ENCODE peak calls at places on chromosomes 3 and 15, in four cellular contexts. One of them, this sample, is unnamed.
A peak's percentile ranks its signal among the peaks of the same experiment; 100 is the strongest.

GRCh38 chr3:148797822-148798221 is 29.8 kb upstream of the CPB1 start:
- DNase-seq in cardiac fibroblast: no peak
- DNase-seq in A549: no peak
- DNase-seq in CD8-positive, alpha-beta T cell: no peak
- DNase-seq in this sample: no peak

GRCh38 chr15:67259375-67259774 is 4.8 kb downstream of the IQCH start:
- DNase-seq in cardiac fibroblast: no peak
- DNase-seq in A549: no peak
- DNase-seq in CD8-positive, alpha-beta T cell: no peak
- DNase-seq in this sample: no peak

GRCh38 chr3:129503387-129504010 is 24.9 kb upstream of the RHO start:
- DNase-seq in cardiac fibroblast: peak; percentile 32
- DNase-seq in A549: no peak
- DNase-seq in CD8-positive, alpha-beta T cell: no peak
- DNase-seq in this sample: no peak

GRCh38 chr15:40397688-40398412 is 7.7 kb upstream of the IVD start:
- DNase-seq in cardiac fibroblast: no peak
- DNase-seq in A549: no peak
- DNase-seq in CD8-positive, alpha-beta T cell: no peak
- DNase-seq in this sample: no peak

GRCh38 chr15:73959012-73959581 is 32.8 kb downstream of the LOXL1 start:
- DNase-seq in cardiac fibroblast: peak; percentile 31
- DNase-seq in A549: no peak
- DNase-seq in CD8-positive, alpha-beta T cell: no peak
- DNase-seq in this sample: no peak

GRCh38 chr15:63157891-63158431 is 684 bp upstream of the RPS27L start:
- DNase-seq in cardiac fibroblast: peak; percentile 86
- DNase-seq in A549: peak; percentile 87
- DNase-seq in CD8-positive, alpha-beta T cell: no peak
- DNase-seq in this sample: peak; percentile 50

GRCh38 chr3:30167511-30168135 is 438.8 kb upstream of the TGFBR2 start:
- DNase-seq in cardiac fibroblast: no peak
- DNase-seq in A549: no peak
- DNase-seq in CD8-positive, alpha-beta T cell: no peak
- DNase-seq in this sample: no peak

GRCh38 chr3:48039487-48040190 is 23.4 kb upstream of the MAP4 start:
- DNase-seq in cardiac fibroblast: peak; percentile 89
- DNase-seq in A549: peak; percentile 9
- DNase-seq in CD8-positive, alpha-beta T cell: no peak
- DNase-seq in this sample: no peak

GRCh38 chr15:98599911-98600685 is 48.2 kb upstream of the IGF1R start:
- DNase-seq in cardiac fibroblast: peak; percentile 65
- DNase-seq in A549: no peak
- DNase-seq in CD8-positive, alpha-beta T cell: peak; percentile 59
- DNase-seq in this sample: no peak

GRCh38 chr15:26235148-26235769 is 372.1 kb upstream of the ATP10A start:
- DNase-seq in cardiac fibroblast: no peak
- DNase-seq in A549: no peak
- DNase-seq in CD8-positive, alpha-beta T cell: no peak
- DNase-seq in this sample: no peak

GRCh38 chr15:74235962-74236361 is at the start of gene CCDC33:
- DNase-seq in cardiac fibroblast: no peak
- DNase-seq in A549: no peak
- DNase-seq in CD8-positive, alpha-beta T cell: no peak
- DNase-seq in this sample: no peak

GRCh38 chr3:12833226-12834161 is 7.9 kb downstream of the RPL32 start:
- DNase-seq in cardiac fibroblast: no peak
- DNase-seq in A549: no peak
- DNase-seq in CD8-positive, alpha-beta T cell: no peak
- DNase-seq in this sample: no peak

GRCh38 chr3:113696658-113697191 is 283 bp upstream of the USF3 start:
- DNase-seq in cardiac fibroblast: peak; percentile 100
- DNase-seq in A549: peak; percentile 99
- DNase-seq in CD8-positive, alpha-beta T cell: peak; percentile 99
- DNase-seq in this sample: peak; percentile 96

GRCh38 chr3:171156455-171157005 is 130.0 kb upstream of the SLC2A2 start:
- DNase-seq in cardiac fibroblast: no peak
- DNase-seq in A549: no peak
- DNase-seq in CD8-positive, alpha-beta T cell: no peak
- DNase-seq in this sample: no peak

GRCh38 chr3:172550347-172550943 is 27.2 kb upstream of the TNFSF10 start:
- DNase-seq in cardiac fibroblast: peak; percentile 88
- DNase-seq in A549: peak; percentile 15
- DNase-seq in CD8-positive, alpha-beta T cell: no peak
- DNase-seq in this sample: no peak

GRCh38 chr3:174332413-174332812 is 526.7 kb upstream of the NAALADL2 start:
- DNase-seq in cardiac fibroblast: no peak
- DNase-seq in A549: no peak
- DNase-seq in CD8-positive, alpha-beta T cell: no peak
- DNase-seq in this sample: no peak

GRCh38 chr3:154765241-154765640 is 314.9 kb upstream of the MME start:
- DNase-seq in cardiac fibroblast: no peak
- DNase-seq in A549: no peak
- DNase-seq in CD8-positive, alpha-beta T cell: no peak
- DNase-seq in this sample: no peak

GRCh38 chr3:9786825-9787654 is 5.2 kb downstream of the TADA3 start:
- DNase-seq in cardiac fibroblast: no peak
- DNase-seq in A549: no peak
- DNase-seq in CD8-positive, alpha-beta T cell: no peak
- DNase-seq in this sample: no peak

GRCh38 chr3:196533260-196533681 is 18.1 kb upstream of the SMCO1 start:
- DNase-seq in cardiac fibroblast: no peak
- DNase-seq in A549: no peak
- DNase-seq in CD8-positive, alpha-beta T cell: no peak
- DNase-seq in this sample: no peak

GRCh38 chr3:160929595-160929994 is 173.6 kb downstream of the PPM1L start:
- DNase-seq in cardiac fibroblast: no peak
- DNase-seq in A549: no peak
- DNase-seq in CD8-positive, alpha-beta T cell: no peak
- DNase-seq in this sample: no peak

GRCh38 chr3:155948476-155948875 is 78.0 kb downstream of the GMPS start:
- DNase-seq in cardiac fibroblast: peak; percentile 64
- DNase-seq in A549: no peak
- DNase-seq in CD8-positive, alpha-beta T cell: no peak
- DNase-seq in this sample: no peak

GRCh38 chr15:65184305-65184943 is 718 bp downstream of the CLPX start:
- DNase-seq in cardiac fibroblast: peak; percentile 65
- DNase-seq in A549: peak; percentile 73
- DNase-seq in CD8-positive, alpha-beta T cell: peak; percentile 59
- DNase-seq in this sample: peak; percentile 40

GRCh38 chr3:30934208-30934550 is 39.7 kb upstream of the GADL1 start:
- DNase-seq in cardiac fibroblast: peak; percentile 79
- DNase-seq in A549: peak; percentile 14
- DNase-seq in CD8-positive, alpha-beta T cell: no peak
- DNase-seq in this sample: no peak

GRCh38 chr3:20055020-20055775 is 15.0 kb downstream of the KAT2B start:
- DNase-seq in cardiac fibroblast: no peak
- DNase-seq in A549: no peak
- DNase-seq in CD8-positive, alpha-beta T cell: no peak
- DNase-seq in this sample: no peak

GRCh38 chr3:149688122-149688757 is 30.4 kb upstream of the WWTR1 start:
- DNase-seq in cardiac fibroblast: no peak
- DNase-seq in A549: no peak
- DNase-seq in CD8-positive, alpha-beta T cell: no peak
- DNase-seq in this sample: no peak

GRCh38 chr15:58551084-58551763 is 119.4 kb downstream of the LIPC start:
- DNase-seq in cardiac fibroblast: no peak
- DNase-seq in A549: no peak
- DNase-seq in CD8-positive, alpha-beta T cell: no peak
- DNase-seq in this sample: no peak

GRCh38 chr3:133488785-133489367 is 84.6 kb upstream of the CDV3 start:
- DNase-seq in cardiac fibroblast: peak; percentile 67
- DNase-seq in A549: no peak
- DNase-seq in CD8-positive, alpha-beta T cell: no peak
- DNase-seq in this sample: no peak

GRCh38 chr3:133492159-133492860 is 81.2 kb upstream of the CDV3 start:
- DNase-seq in cardiac fibroblast: no peak
- DNase-seq in A549: no peak
- DNase-seq in CD8-positive, alpha-beta T cell: peak; percentile 53
- DNase-seq in this sample: no peak

GRCh38 chr3:133491481-133492059 is 81.9 kb upstream of the CDV3 start:
- DNase-seq in cardiac fibroblast: no peak
- DNase-seq in A549: no peak
- DNase-seq in CD8-positive, alpha-beta T cell: no peak
- DNase-seq in this sample: no peak

GRCh38 chr3:133489466-133490085 is 83.9 kb upstream of the CDV3 start:
- DNase-seq in cardiac fibroblast: peak; percentile 42
- DNase-seq in A549: no peak
- DNase-seq in CD8-positive, alpha-beta T cell: no peak
- DNase-seq in this sample: no peak

DNA sequence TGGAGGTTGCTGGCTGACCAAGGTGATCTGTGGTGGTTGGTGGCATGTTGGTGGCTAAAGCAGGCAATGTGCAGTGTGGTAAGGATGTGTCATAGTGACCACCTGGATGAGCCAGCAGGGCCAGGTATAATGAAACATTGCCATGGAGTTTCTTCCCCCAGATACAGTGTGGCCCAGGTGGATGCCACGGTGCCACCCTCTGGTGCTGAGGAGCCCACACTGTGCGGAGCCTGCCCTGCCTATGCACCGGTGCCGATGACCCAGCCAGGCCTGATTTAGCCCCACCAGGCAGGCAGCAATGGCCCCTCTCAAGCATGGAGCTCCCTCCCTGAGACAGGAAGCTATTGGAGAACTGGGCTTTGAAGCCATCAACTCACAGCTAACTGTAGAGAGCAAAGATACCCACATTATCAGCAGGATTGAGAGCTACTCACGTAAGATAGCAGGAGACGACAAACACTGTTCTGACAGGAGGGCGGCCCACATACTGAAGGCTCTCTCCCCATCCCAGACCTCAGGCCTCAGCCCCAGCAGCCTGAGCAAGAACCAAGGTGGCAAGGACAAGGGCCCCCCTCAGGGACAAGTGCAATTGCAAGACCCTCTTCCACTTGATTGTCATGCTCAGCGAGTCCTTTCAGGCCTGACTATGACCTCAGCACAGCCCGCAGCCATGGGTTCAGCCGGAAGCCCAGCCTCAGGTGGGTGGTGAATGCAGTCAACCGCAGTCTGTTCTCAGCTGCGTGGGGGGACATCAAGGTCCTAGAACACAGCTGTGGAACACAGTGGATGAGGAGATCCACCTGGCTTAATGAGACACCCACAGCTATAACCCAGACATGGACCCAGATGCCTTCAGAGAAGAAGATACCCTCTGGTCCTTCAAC is 82.8 kb upstream of the CDV3 start:
- DNase-seq in cardiac fibroblast: no peak
- DNase-seq in A549: no peak
- DNase-seq in CD8-positive, alpha-beta T cell: peak; percentile 80
- DNase-seq in this sample: no peak
- TF ChIP-seq CTCF in cardiac fibroblast: no peak
- TF ChIP-seq CTCF in A549: no peak
- TF ChIP-seq CTCF in CD8-positive, alpha-beta T cell: no peak
- TF ChIP-seq CTCF in this sample: no peak

GRCh38 chr3:133824961-133825485 is 19.4 kb downstream of the SRPRB start:
- DNase-seq in cardiac fibroblast: no peak
- DNase-seq in A549: no peak
- DNase-seq in CD8-positive, alpha-beta T cell: no peak
- DNase-seq in this sample: no peak

GRCh38 chr3:133825969-133826727 is 20.5 kb downstream of the SRPRB start:
- DNase-seq in cardiac fibroblast: no peak
- DNase-seq in A549: no peak
- DNase-seq in CD8-positive, alpha-beta T cell: no peak
- DNase-seq in this sample: no peak

GRCh38 chr3:133820129-133820528 is 14.5 kb downstream of the SRPRB start:
- DNase-seq in cardiac fibroblast: no peak
- DNase-seq in A549: no peak
- DNase-seq in CD8-positive, alpha-beta T cell: no peak
- DNase-seq in this sample: no peak

GRCh38 chr3:133820889-133821675 is 15.5 kb downstream of the SRPRB start:
- DNase-seq in cardiac fibroblast: no peak
- DNase-seq in A549: no peak
- DNase-seq in CD8-positive, alpha-beta T cell: no peak
- DNase-seq in this sample: no peak

GRCh38 chr3:133821767-133822638 is 16.4 kb downstream of the SRPRB start:
- DNase-seq in cardiac fibroblast: peak; percentile 67
- DNase-seq in A549: no peak
- DNase-seq in CD8-positive, alpha-beta T cell: no peak
- DNase-seq in this sample: no peak
- TF ChIP-seq CTCF in cardiac fibroblast: no peak
- TF ChIP-seq CTCF in A549: no peak
- TF ChIP-seq CTCF in CD8-positive, alpha-beta T cell: no peak
- TF ChIP-seq CTCF in this sample: no peak

GRCh38 chr3:27228805-27229204 is 140.4 kb downstream of the NEK10 start:
- DNase-seq in cardiac fibroblast: no peak
- DNase-seq in A549: no peak
- DNase-seq in CD8-positive, alpha-beta T cell: no peak
- DNase-seq in this sample: no peak
- TF ChIP-seq CTCF in cardiac fibroblast: no peak
- TF ChIP-seq CTCF in A549: no peak
- TF ChIP-seq CTCF in CD8-positive, alpha-beta T cell: no peak
- TF ChIP-seq CTCF in this sample: peak; percentile 23

GRCh38 chr15:93017521-93017920 is 71.5 kb downstream of the RGMA start:
- DNase-seq in cardiac fibroblast: no peak
- DNase-seq in A549: no peak
- DNase-seq in CD8-positive, alpha-beta T cell: no peak
- DNase-seq in this sample: no peak

GRCh38 chr15:93019971-93020370 is 69.0 kb downstream of the RGMA start:
- DNase-seq in cardiac fibroblast: no peak
- DNase-seq in A549: no peak
- DNase-seq in CD8-positive, alpha-beta T cell: no peak
- DNase-seq in this sample: no peak

GRCh38 chr15:93020976-93021772 is 67.8 kb downstream of the RGMA start:
- DNase-seq in cardiac fibroblast: no peak
- DNase-seq in A549: no peak
- DNase-seq in CD8-positive, alpha-beta T cell: no peak
- DNase-seq in this sample: no peak

GRCh38 chr15:93019091-93019490 is 69.9 kb downstream of the RGMA start:
- DNase-seq in cardiac fibroblast: no peak
- DNase-seq in A549: no peak
- DNase-seq in CD8-positive, alpha-beta T cell: no peak
- DNase-seq in this sample: no peak

GRCh38 chr15:93018574-93018973 is 70.4 kb downstream of the RGMA start:
- DNase-seq in cardiac fibroblast: peak; percentile 16
- DNase-seq in A549: no peak
- DNase-seq in CD8-positive, alpha-beta T cell: no peak
- DNase-seq in this sample: no peak
- TF ChIP-seq CTCF in cardiac fibroblast: peak; percentile 15
- TF ChIP-seq CTCF in A549: peak; percentile 38
- TF ChIP-seq CTCF in CD8-positive, alpha-beta T cell: no peak
- TF ChIP-seq CTCF in this sample: peak; percentile 35

GRCh38 chr3:50297384-50297775 is 1.8 kb downstream of the HYAL3 start:
- DNase-seq in cardiac fibroblast: no peak
- DNase-seq in A549: no peak
- DNase-seq in CD8-positive, alpha-beta T cell: no peak
- DNase-seq in this sample: no peak
- TF ChIP-seq CTCF in cardiac fibroblast: no peak
- TF ChIP-seq CTCF in A549: no peak
- TF ChIP-seq CTCF in CD8-positive, alpha-beta T cell: no peak
- TF ChIP-seq CTCF in this sample: no peak

GRCh38 chr15:78315686-78316085 is 16.3 kb upstream of the SKIC8 start:
- DNase-seq in cardiac fibroblast: no peak
- DNase-seq in A549: no peak
- DNase-seq in CD8-positive, alpha-beta T cell: no peak
- DNase-seq in this sample: peak; percentile 49
- TF ChIP-seq CTCF in cardiac fibroblast: peak; percentile 29
- TF ChIP-seq CTCF in A549: no peak
- TF ChIP-seq CTCF in CD8-positive, alpha-beta T cell: no peak
- TF ChIP-seq CTCF in this sample: peak; percentile 52